ENCODE peak calls at places on chromosomes 1 and 21, in ten cellular contexts. W is breast epithelium; J is prostate gland; R is transverse colon; D is CD8-positive, alpha-beta memory T cell; T is tibial artery; M is suprapubic skin; A is colonic mucosa; F is pancreas; G is upper lobe of right lung. E is an unnamed sample.
A peak's percentile ranks its signal among the peaks of the same experiment; 100 is the strongest.

GRCh38 chr1:184664042-184664659 is 90.5 kb downstream of the EDEM3 start:
- DNase-seq in W (peak; percentile 83), J (peak; percentile 73), R (peak; percentile 79), D (no peak), T (peak; percentile 69), M (peak; percentile 85), A (peak; percentile 83), F (peak; percentile 90), G (peak; percentile 88), E (no peak)

GRCh38 chr21:44853601-44854390 is 19.7 kb downstream of the PTTG1IP start:
- DNase-seq in W (peak; percentile 46), J (no peak), R (peak; percentile 52), D (no peak), T (no peak), M (peak; percentile 54), A (peak; percentile 63), F (no peak), G (peak; percentile 59), E (no peak)

GRCh38 chr1:1199141-1199960 is 7.0 kb downstream of the TNFRSF18 start:
- DNase-seq in W (no peak), J (no peak), R (peak; percentile 6), D (no peak), T (no peak), M (no peak), A (no peak), F (peak; percentile 52), G (no peak), E (no peak)

GRCh38 chr1:111602974-111603373 is 16.6 kb upstream of the RAP1A start:
- DNase-seq in W (no peak), J (no peak), R (no peak), D (no peak), T (no peak), M (no peak), A (no peak), F (no peak), G (no peak), E (no peak)

GRCh38 chr1:203695116-203695515 is 68.5 kb downstream of the ATP2B4 start:
- DNase-seq in W (no peak), J (no peak), R (no peak), D (no peak), T (peak; percentile 76), M (no peak), A (no peak), F (no peak), G (no peak), E (no peak)

GRCh38 chr1:186680031-186681012 is at the start of gene PTGS2:
- DNase-seq in W (peak; percentile 56), J (peak; percentile 74), R (peak; percentile 71), D (no peak), T (peak; percentile 88), M (peak; percentile 92), A (peak; percentile 80), F (peak; percentile 83), G (peak; percentile 93), E (peak; percentile 77)

GRCh38 chr1:46790702-46791101 is 8.1 kb upstream of the CYP4B1 start:
- DNase-seq in W (no peak), J (no peak), R (no peak), D (no peak), T (no peak), M (no peak), A (no peak), F (no peak), G (no peak), E (no peak)

GRCh38 chr1:247415423-247416361 is at the start of gene NLRP3:
- DNase-seq in W (no peak), J (no peak), R (peak; percentile 34), D (peak; percentile 51), T (peak; percentile 49), M (no peak), A (no peak), F (no peak), G (peak; percentile 75), E (peak; percentile 41)

GRCh38 chr21:43916691-43917514 is 51.9 kb downstream of the AGPAT3 start:
- DNase-seq in W (no peak), J (no peak), R (no peak), D (peak; percentile 84), T (no peak), M (peak; percentile 38), A (no peak), F (peak; percentile 51), G (peak; percentile 65), E (no peak)

DNA sequence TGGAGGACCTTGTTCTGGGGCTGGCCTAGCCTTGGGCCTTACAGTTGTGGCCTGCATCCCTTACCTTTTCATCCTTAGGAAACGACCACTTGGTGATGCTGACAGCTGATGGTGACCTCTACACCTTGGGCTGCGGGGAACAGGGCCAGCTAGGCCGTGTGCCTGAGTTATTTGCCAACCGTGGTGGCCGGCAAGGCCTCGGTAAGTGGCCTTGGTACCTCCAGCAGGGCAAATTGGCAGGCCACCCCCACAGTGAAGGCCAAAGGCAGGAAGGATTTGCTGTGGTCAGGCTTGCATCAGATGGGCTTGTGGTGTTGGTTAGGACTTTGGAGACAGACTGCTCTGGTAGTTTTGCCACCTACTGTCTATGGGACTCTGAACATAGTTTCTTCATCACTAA is 17.7 kb upstream of the TRNAU1AP start:
- DNase-seq in W (no peak), J (no peak), R (no peak), D (no peak), T (no peak), M (no peak), A (no peak), F (no peak), G (no peak), E (no peak)
- H3K36me3 ChIP-seq in W (no peaks in the 10 kb centered on the region), J (no peaks in the 10 kb centered on the region), R (no peaks in the 10 kb centered on the region), D (peaks cover 19% of the 10 kb centered on the region), T (no peaks in the 10 kb centered on the region), M (peaks cover 50% of the 10 kb centered on the region), A (no peaks in the 10 kb centered on the region), F (no peaks in the 10 kb centered on the region), G (peaks cover 28% of the 10 kb centered on the region), E (peaks cover 7% of the 10 kb centered on the region)

GRCh38 chr1:200904772-200905171 is 10.1 kb downstream of the INAVA start:
- DNase-seq in W (no peak), J (no peak), R (no peak), D (no peak), T (no peak), M (no peak), A (no peak), F (no peak), G (no peak), E (no peak)

GRCh38 chr1:200907611-200908097 is 13.0 kb downstream of the INAVA start:
- DNase-seq in W (no peak), J (no peak), R (no peak), D (no peak), T (no peak), M (no peak), A (no peak), F (no peak), G (no peak), E (no peak)

GRCh38 chr1:200906491-200906890 is 11.8 kb downstream of the INAVA start:
- DNase-seq in W (no peak), J (no peak), R (no peak), D (no peak), T (no peak), M (no peak), A (no peak), F (no peak), G (no peak), E (no peak)

GRCh38 chr1:200903793-200904192 is 9.1 kb downstream of the INAVA start:
- DNase-seq in W (no peak), J (no peak), R (no peak), D (no peak), T (no peak), M (no peak), A (no peak), F (no peak), G (no peak), E (no peak)

GRCh38 chr1:200905411-200906052 is 10.8 kb downstream of the INAVA start:
- DNase-seq in W (no peak), J (no peak), R (no peak), D (peak; percentile 18), T (no peak), M (no peak), A (no peak), F (no peak), G (no peak), E (no peak)
- H3K36me3 ChIP-seq in W (no peaks in the 10 kb centered on the region), J (no peaks in the 10 kb centered on the region), R (no peaks in the 10 kb centered on the region), D (no peaks in the 10 kb centered on the region), T (no peaks in the 10 kb centered on the region), M (peaks cover 18% of the 10 kb centered on the region), A (no peaks in the 10 kb centered on the region), F (no peaks in the 10 kb centered on the region), G (no peaks in the 10 kb centered on the region), E (peaks cover 5% of the 10 kb centered on the region)

DNA sequence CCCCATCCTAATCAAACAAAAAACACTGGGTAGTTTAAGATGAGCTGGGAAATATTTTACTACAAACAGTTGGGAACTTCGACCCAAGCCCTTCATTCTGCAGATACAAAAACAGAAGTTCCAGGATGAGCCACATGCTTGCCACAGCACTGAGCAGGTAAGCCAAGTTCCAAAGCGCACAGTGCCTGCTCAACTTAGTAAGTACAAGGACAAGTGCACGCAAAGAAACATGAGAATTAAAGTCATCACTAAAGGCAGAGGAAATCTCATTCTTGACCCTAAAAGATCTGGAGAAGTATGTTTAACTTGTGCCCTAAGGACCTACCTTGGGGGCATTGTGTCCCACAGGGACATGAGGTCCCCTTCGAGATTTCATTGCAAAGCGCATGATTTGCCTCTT is 1.2 kb upstream of the UBAP2L start:
- DNase-seq in W (no peak), J (no peak), R (peak; percentile 11), D (peak; percentile 7), T (peak; percentile 38), M (no peak), A (peak; percentile 31), F (no peak), G (no peak), E (no peak)
- H3K36me3 ChIP-seq in W (no peaks in the 10 kb centered on the region), J (peaks cover 4% of the 10 kb centered on the region), R (no peaks in the 10 kb centered on the region), D (peaks cover 20% of the 10 kb centered on the region), T (peaks cover 25% of the 10 kb centered on the region), M (peaks cover 14% of the 10 kb centered on the region), A (no peaks in the 10 kb centered on the region), F (peaks cover 7% of the 10 kb centered on the region), G (peaks cover 34% of the 10 kb centered on the region), E (no peaks in the 10 kb centered on the region)

DNA sequence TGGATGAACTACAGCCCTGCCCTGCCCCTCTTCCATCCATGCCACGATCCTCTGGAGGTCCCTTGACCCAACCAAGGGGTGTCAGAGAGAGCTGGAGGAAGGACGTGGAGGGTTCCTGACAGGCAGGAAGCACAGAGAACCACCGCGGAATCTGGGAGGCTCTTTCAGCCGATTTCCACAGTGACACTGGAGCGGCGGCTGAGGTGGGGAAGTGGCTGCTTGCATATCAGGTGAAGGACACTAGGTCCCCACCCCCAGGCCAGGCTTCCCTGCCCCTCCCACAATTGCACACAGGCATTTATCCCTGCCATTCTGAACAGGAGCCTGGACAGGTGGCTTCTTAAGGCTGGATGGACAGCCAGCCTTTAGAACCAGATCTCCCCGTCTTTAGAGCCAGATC is 17.5 kb downstream of the LRRC71 start:
- DNase-seq in W (no peak), J (no peak), R (no peak), D (no peak), T (no peak), M (no peak), A (no peak), F (no peak), G (no peak), E (no peak)
- H3K36me3 ChIP-seq in W (no peaks in the 10 kb centered on the region), J (peaks cover 9% of the 10 kb centered on the region), R (no peaks in the 10 kb centered on the region), D (no peaks in the 10 kb centered on the region), T (peaks cover 58% of the 10 kb centered on the region), M (peaks cover 78% of the 10 kb centered on the region), A (peaks cover 10% of the 10 kb centered on the region), F (peaks cover 20% of the 10 kb centered on the region), G (peaks cover 52% of the 10 kb centered on the region), E (peaks cover 2% of the 10 kb centered on the region)